ENCODE peak calls at places on chromosome 2, in four cellular contexts. One of them, this sample, is unnamed.

GRCh38 chr2:233084488-233084887 is 24.3 kb downstream of the INPP5D start:
- DNase-seq in astrocyte of the spinal cord: no peak
- DNase-seq in breast epithelium: peak
- DNase-seq in dorsolateral prefrontal cortex: no peak
- DNase-seq in this sample: peak

GRCh38 chr2:9808334-9809063 is 34.8 kb upstream of the TAF1B start:
- DNase-seq in dorsolateral prefrontal cortex: no peak
- DNase-seq in breast epithelium: peak
- DNase-seq in astrocyte of the spinal cord: no peak
- DNase-seq in this sample: no peak

GRCh38 chr2:70647873-70648481 is 94.4 kb upstream of the TGFA start:
- DNase-seq in dorsolateral prefrontal cortex: no peak
- DNase-seq in breast epithelium: peak
- DNase-seq in astrocyte of the spinal cord: peak
- DNase-seq in this sample: peak

GRCh38 chr2:182616471-182617393 is 99.3 kb upstream of the DNAJC10 start:
- DNase-seq in dorsolateral prefrontal cortex: no peak
- DNase-seq in breast epithelium: no peak
- DNase-seq in astrocyte of the spinal cord: peak
- DNase-seq in this sample: no peak

GRCh38 chr2:29022455-29023128 is 41.5 kb downstream of the TOGARAM2 start:
- DNase-seq in astrocyte of the spinal cord: peak
- DNase-seq in breast epithelium: no peak
- DNase-seq in dorsolateral prefrontal cortex: no peak
- DNase-seq in this sample: no peak

GRCh38 chr2:44941551-44942234 is at the start of gene SIX3:
- DNase-seq in dorsolateral prefrontal cortex: no peak
- DNase-seq in astrocyte of the spinal cord: no peak
- DNase-seq in breast epithelium: no peak
- DNase-seq in this sample: peak

GRCh38 chr2:202033317-202034248 is at the start of gene FZD7:
- DNase-seq in breast epithelium: peak
- DNase-seq in dorsolateral prefrontal cortex: peak
- DNase-seq in astrocyte of the spinal cord: peak
- DNase-seq in this sample: peak

GRCh38 chr2:8427211-8427610 is 254.6 kb upstream of the ID2 start:
- DNase-seq in astrocyte of the spinal cord: no peak
- DNase-seq in dorsolateral prefrontal cortex: no peak
- DNase-seq in breast epithelium: no peak
- DNase-seq in this sample: no peak

GRCh38 chr2:31286961-31287550 is 53.1 kb downstream of the EHD3 start:
- DNase-seq in breast epithelium: no peak
- DNase-seq in dorsolateral prefrontal cortex: no peak
- DNase-seq in astrocyte of the spinal cord: no peak
- DNase-seq in this sample: no peak

GRCh38 chr2:240387669-240388358 is 47.6 kb upstream of the GPC1 start:
- DNase-seq in dorsolateral prefrontal cortex: no peak
- DNase-seq in astrocyte of the spinal cord: peak
- DNase-seq in breast epithelium: no peak
- DNase-seq in this sample: peak

GRCh38 chr2:170276926-170277571 is 99.1 kb downstream of the MYO3B start:
- DNase-seq in astrocyte of the spinal cord: no peak
- DNase-seq in dorsolateral prefrontal cortex: no peak
- DNase-seq in breast epithelium: no peak
- DNase-seq in this sample: no peak

GRCh38 chr2:4291430-4291829 is 588.1 kb downstream of the DCDC2C start:
- DNase-seq in astrocyte of the spinal cord: no peak
- DNase-seq in breast epithelium: no peak
- DNase-seq in dorsolateral prefrontal cortex: no peak
- DNase-seq in this sample: no peak

GRCh38 chr2:207727256-207727655 is 15.8 kb downstream of the CCNYL1 start:
- DNase-seq in breast epithelium: no peak
- DNase-seq in astrocyte of the spinal cord: no peak
- DNase-seq in dorsolateral prefrontal cortex: no peak
- DNase-seq in this sample: peak

GRCh38 chr2:237857791-237858190 is 1.6 kb upstream of the RAMP1 start:
- DNase-seq in astrocyte of the spinal cord: no peak
- DNase-seq in dorsolateral prefrontal cortex: no peak
- DNase-seq in breast epithelium: no peak
- DNase-seq in this sample: no peak

GRCh38 chr2:148259674-148260073 is 238.8 kb downstream of the MBD5 start:
- DNase-seq in astrocyte of the spinal cord: peak
- DNase-seq in dorsolateral prefrontal cortex: no peak
- DNase-seq in breast epithelium: no peak
- DNase-seq in this sample: peak

GRCh38 chr2:128797937-128798336 is 479.3 kb upstream of the HS6ST1 start:
- DNase-seq in astrocyte of the spinal cord: no peak
- DNase-seq in dorsolateral prefrontal cortex: no peak
- DNase-seq in breast epithelium: no peak
- DNase-seq in this sample: no peak

GRCh38 chr2:203891474-203891873 is 23.9 kb downstream of the CTLA4 start:
- DNase-seq in dorsolateral prefrontal cortex: no peak
- DNase-seq in breast epithelium: no peak
- DNase-seq in astrocyte of the spinal cord: no peak
- DNase-seq in this sample: peak

GRCh38 chr2:31415421-31415820 is 879 bp upstream of the XDH start:
- DNase-seq in breast epithelium: no peak
- DNase-seq in dorsolateral prefrontal cortex: no peak
- DNase-seq in astrocyte of the spinal cord: no peak
- DNase-seq in this sample: no peak

GRCh38 chr2:136246086-136246669 is 128.2 kb upstream of the CXCR4 start:
- DNase-seq in astrocyte of the spinal cord: peak
- DNase-seq in dorsolateral prefrontal cortex: no peak
- DNase-seq in breast epithelium: no peak
- DNase-seq in this sample: peak

GRCh38 chr2:189350515-189351209 is 90.6 kb upstream of the WDR75 start:
- DNase-seq in breast epithelium: no peak
- DNase-seq in dorsolateral prefrontal cortex: no peak
- DNase-seq in astrocyte of the spinal cord: peak
- DNase-seq in this sample: no peak

GRCh38 chr2:42910657-42911405 is 118.4 kb upstream of the HAAO start:
- DNase-seq in dorsolateral prefrontal cortex: no peak
- DNase-seq in breast epithelium: no peak
- DNase-seq in astrocyte of the spinal cord: no peak
- DNase-seq in this sample: no peak

GRCh38 chr2:1837458-1837857 is 93.1 kb upstream of the PXDN start:
- DNase-seq in dorsolateral prefrontal cortex: no peak
- DNase-seq in astrocyte of the spinal cord: no peak
- DNase-seq in breast epithelium: no peak
- DNase-seq in this sample: no peak

GRCh38 chr2:161426788-161427412 is 10.8 kb downstream of the TBR1 start:
- DNase-seq in astrocyte of the spinal cord: peak
- DNase-seq in breast epithelium: no peak
- DNase-seq in dorsolateral prefrontal cortex: no peak
- DNase-seq in this sample: no peak

GRCh38 chr2:99881901-99882591 is 260.3 kb downstream of the AFF3 start:
- DNase-seq in breast epithelium: no peak
- DNase-seq in astrocyte of the spinal cord: peak
- DNase-seq in dorsolateral prefrontal cortex: no peak
- DNase-seq in this sample: no peak

GRCh38 chr2:80489718-80490117 is 185.2 kb upstream of the LRRTM1 start:
- DNase-seq in astrocyte of the spinal cord: peak
- DNase-seq in breast epithelium: no peak
- DNase-seq in dorsolateral prefrontal cortex: no peak
- DNase-seq in this sample: peak

GRCh38 chr2:188132385-188132784 is 159.3 kb upstream of the GULP1 start:
- DNase-seq in astrocyte of the spinal cord: no peak
- DNase-seq in breast epithelium: no peak
- DNase-seq in dorsolateral prefrontal cortex: peak
- DNase-seq in this sample: no peak

GRCh38 chr2:133248264-133248663 is 320.0 kb downstream of the NCKAP5 start:
- DNase-seq in astrocyte of the spinal cord: no peak
- DNase-seq in dorsolateral prefrontal cortex: no peak
- DNase-seq in breast epithelium: no peak
- DNase-seq in this sample: no peak

GRCh38 chr2:108351889-108352288 is 25.9 kb upstream of the SULT1C4 start:
- DNase-seq in dorsolateral prefrontal cortex: no peak
- DNase-seq in breast epithelium: no peak
- DNase-seq in astrocyte of the spinal cord: peak
- DNase-seq in this sample: no peak

GRCh38 chr2:134944975-134945374 is 26.4 kb downstream of the CCNT2 start:
- DNase-seq in astrocyte of the spinal cord: no peak
- DNase-seq in dorsolateral prefrontal cortex: no peak
- DNase-seq in breast epithelium: no peak
- DNase-seq in this sample: no peak

GRCh38 chr2:126863336-126864015 is 35.2 kb upstream of the TEX51 start:
- DNase-seq in dorsolateral prefrontal cortex: no peak
- DNase-seq in astrocyte of the spinal cord: no peak
- DNase-seq in breast epithelium: no peak
- DNase-seq in this sample: no peak

GRCh38 chr2:54455584-54456525 is at the start of gene SPTBN1:
- DNase-seq in astrocyte of the spinal cord: peak
- DNase-seq in breast epithelium: peak
- DNase-seq in dorsolateral prefrontal cortex: peak
- DNase-seq in this sample: peak

GRCh38 chr2:129796801-129797488 is 182.5 kb upstream of the RAB6C start:
- DNase-seq in astrocyte of the spinal cord: no peak
- DNase-seq in dorsolateral prefrontal cortex: no peak
- DNase-seq in breast epithelium: no peak
- DNase-seq in this sample: no peak

GRCh38 chr2:147715807-147716206 is 129.0 kb upstream of the ACVR2A start:
- DNase-seq in dorsolateral prefrontal cortex: no peak
- DNase-seq in astrocyte of the spinal cord: no peak
- DNase-seq in breast epithelium: no peak
- DNase-seq in this sample: no peak

GRCh38 chr2:23826771-23827170 is 100.2 kb downstream of the ATAD2B start:
- DNase-seq in astrocyte of the spinal cord: no peak
- DNase-seq in breast epithelium: no peak
- DNase-seq in dorsolateral prefrontal cortex: no peak
- DNase-seq in this sample: peak

DNA sequence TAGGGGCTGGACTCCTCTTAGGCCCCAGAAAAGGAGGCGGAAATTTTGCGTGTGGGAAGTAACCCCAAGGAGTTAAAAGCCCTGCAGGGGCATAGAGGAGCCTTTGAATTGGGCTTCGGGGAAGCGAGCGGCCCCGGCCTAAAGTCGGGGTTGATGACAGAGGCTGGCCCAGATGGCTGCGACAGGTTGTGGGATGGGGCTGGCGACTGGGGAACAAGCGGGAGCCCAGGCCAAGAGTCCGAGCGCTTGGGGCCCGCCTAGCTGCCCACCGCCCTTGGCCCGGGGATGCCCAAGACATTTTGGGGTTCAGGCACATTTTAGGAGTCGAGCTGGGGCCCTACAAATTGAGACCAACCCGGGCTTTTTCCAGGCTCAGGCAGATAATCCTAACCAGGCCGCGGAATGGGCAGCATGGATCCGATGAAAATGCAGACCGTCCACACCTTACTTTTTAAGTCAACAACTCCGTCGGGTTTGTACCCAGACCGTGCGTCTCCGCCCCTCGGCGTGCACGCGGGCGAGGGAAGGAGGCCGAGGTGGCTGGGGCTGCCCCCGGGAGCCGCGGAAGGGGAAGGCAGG is 537 bp downstream of the RTKN start:
- DNase-seq in dorsolateral prefrontal cortex: no peak
- DNase-seq in astrocyte of the spinal cord: no peak
- DNase-seq in breast epithelium: no peak
- DNase-seq in this sample: no peak
- H3K4me3 ChIP-seq in dorsolateral prefrontal cortex: peak
- H3K4me3 ChIP-seq in astrocyte of the spinal cord: peak
- H3K4me3 ChIP-seq in breast epithelium: peak
- H3K4me3 ChIP-seq in this sample: peak

GRCh38 chr2:178056345-178056744 is 16.2 kb downstream of the PDE11A start:
- DNase-seq in astrocyte of the spinal cord: no peak
- DNase-seq in dorsolateral prefrontal cortex: no peak
- DNase-seq in breast epithelium: no peak
- DNase-seq in this sample: no peak
- H3K4me3 ChIP-seq in astrocyte of the spinal cord: no peak
- H3K4me3 ChIP-seq in dorsolateral prefrontal cortex: no peak
- H3K4me3 ChIP-seq in breast epithelium: no peak
- H3K4me3 ChIP-seq in this sample: no peak

GRCh38 chr2:191150121-191150450 is 708 bp downstream of the STAT4 start:
- DNase-seq in astrocyte of the spinal cord: no peak
- DNase-seq in dorsolateral prefrontal cortex: no peak
- DNase-seq in breast epithelium: no peak
- DNase-seq in this sample: no peak
- H3K4me3 ChIP-seq in astrocyte of the spinal cord: peak
- H3K4me3 ChIP-seq in dorsolateral prefrontal cortex: peak
- H3K4me3 ChIP-seq in breast epithelium: peak
- H3K4me3 ChIP-seq in this sample: peak

GRCh38 chr2:63047534-63048281 is 2.9 kb upstream of the OTX1 start:
- DNase-seq in dorsolateral prefrontal cortex: no peak
- DNase-seq in breast epithelium: no peak
- DNase-seq in astrocyte of the spinal cord: no peak
- DNase-seq in this sample: peak

GRCh38 chr2:63049291-63050185 is 1.1 kb upstream of the OTX1 start:
- DNase-seq in astrocyte of the spinal cord: peak
- DNase-seq in dorsolateral prefrontal cortex: no peak
- DNase-seq in breast epithelium: no peak
- DNase-seq in this sample: peak

GRCh38 chr2:63048367-63049171 is 2.1 kb upstream of the OTX1 start:
- DNase-seq in astrocyte of the spinal cord: no peak
- DNase-seq in breast epithelium: no peak
- DNase-seq in dorsolateral prefrontal cortex: no peak
- DNase-seq in this sample: peak

GRCh38 chr2:63044360-63045327 is 6.0 kb upstream of the OTX1 start:
- DNase-seq in dorsolateral prefrontal cortex: no peak
- DNase-seq in astrocyte of the spinal cord: no peak
- DNase-seq in breast epithelium: no peak
- DNase-seq in this sample: no peak

DNA sequence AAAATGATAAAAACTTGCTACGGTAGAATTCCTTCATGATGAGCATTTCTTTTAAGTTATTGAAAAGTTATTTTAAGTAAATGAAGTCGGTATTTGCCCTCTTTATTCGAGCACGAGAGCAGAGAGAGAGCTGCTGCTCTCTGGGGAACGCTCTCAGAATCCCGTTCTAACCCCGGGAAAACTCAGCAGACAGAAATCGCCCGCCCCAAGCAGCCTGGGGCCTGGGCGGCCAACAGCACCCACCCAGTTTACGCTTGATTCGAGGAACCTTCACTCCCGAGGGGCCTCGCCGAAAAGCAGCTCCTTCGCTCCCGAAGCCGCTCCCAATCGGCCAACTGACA is 3.5 kb upstream of the OTX1 start:
- DNase-seq in dorsolateral prefrontal cortex: no peak
- DNase-seq in breast epithelium: no peak
- DNase-seq in astrocyte of the spinal cord: no peak
- DNase-seq in this sample: peak
- H3K4me3 ChIP-seq in dorsolateral prefrontal cortex: peak
- H3K4me3 ChIP-seq in breast epithelium: no peak
- H3K4me3 ChIP-seq in astrocyte of the spinal cord: no peak
- H3K4me3 ChIP-seq in this sample: peak

GRCh38 chr2:104434966-104435365 is 418.9 kb upstream of the POU3F3 start:
- DNase-seq in breast epithelium: no peak
- DNase-seq in dorsolateral prefrontal cortex: no peak
- DNase-seq in astrocyte of the spinal cord: no peak
- DNase-seq in this sample: no peak
- H3K4me3 ChIP-seq in breast epithelium: no peak
- H3K4me3 ChIP-seq in dorsolateral prefrontal cortex: peak
- H3K4me3 ChIP-seq in astrocyte of the spinal cord: no peak
- H3K4me3 ChIP-seq in this sample: no peak